ENCODE peak calls at places on chromosomes 3 and 15, in five cellular contexts. Y, B, J, N and F are unnamed samples.

GRCh38 chr15:90037510-90037860 is 36.4 kb downstream of the ZNF710 start:
- DNase-seq in Y (peak), B (peak), J (no peak), N (no peak), F (no peak)

GRCh38 chr3:41418961-41419691 is 219.8 kb downstream of the CTNNB1 start:
- DNase-seq in Y (peak), B (peak), J (no peak), N (no peak), F (no peak)

GRCh38 chr15:47505712-47506542 is 211.4 kb upstream of the SEMA6D start:
- DNase-seq in Y (peak), B (peak), J (no peak), N (no peak), F (no peak)

GRCh38 chr3:151816091-151816604 is 2.2 kb downstream of the AADAC start:
- DNase-seq in Y (peak), B (peak), J (no peak), N (no peak), F (no peak)

GRCh38 chr3:99919694-99920093 is 102.0 kb downstream of the CMSS1 start:
- DNase-seq in Y (no peak), B (no peak), J (no peak), N (no peak), F (no peak)

GRCh38 chr3:133693821-133694220 is 32.1 kb upstream of the TOPBP1 start:
- DNase-seq in Y (no peak), B (no peak), J (no peak), N (no peak), F (no peak)

GRCh38 chr15:83106994-83107840 is at the start of gene TM6SF1:
- DNase-seq in Y (no peak), B (no peak), J (peak), N (peak), F (peak)

GRCh38 chr3:54649551-54649950 is 278.3 kb downstream of the LRTM1 start:
- DNase-seq in Y (no peak), B (no peak), J (no peak), N (no peak), F (no peak)

GRCh38 chr3:29759443-29760033 is 478.7 kb downstream of the RBMS3 start:
- DNase-seq in Y (peak), B (peak), J (no peak), N (no peak), F (no peak)

GRCh38 chr3:135203026-135203425 is 408.0 kb downstream of the EPHB1 start:
- DNase-seq in Y (no peak), B (no peak), J (no peak), N (no peak), F (no peak)

GRCh38 chr3:5185093-5185673 is 2.3 kb upstream of the EDEM1 start:
- DNase-seq in Y (no peak), B (no peak), J (no peak), N (no peak), F (no peak)

GRCh38 chr3:6743067-6743720 is 117.7 kb upstream of the GRM7 start:
- DNase-seq in Y (no peak), B (no peak), J (no peak), N (no peak), F (no peak)

GRCh38 chr15:74793135-74794028 is 11.5 kb downstream of the CSK start:
- DNase-seq in Y (no peak), B (no peak), J (no peak), N (no peak), F (no peak)

GRCh38 chr15:23687143-23687470 is at the start of gene NDN:
- DNase-seq in Y (peak), B (peak), J (peak), N (peak), F (peak)

GRCh38 chr15:65824941-65825544 is 33.0 kb upstream of the DENND4A start:
- DNase-seq in Y (peak), B (peak), J (no peak), N (no peak), F (no peak)

GRCh38 chr3:136184703-136185102 is 11.4 kb downstream of the MSL2 start:
- DNase-seq in Y (peak), B (no peak), J (no peak), N (no peak), F (no peak)

GRCh38 chr15:91268510-91268909 is 168.5 kb downstream of the SV2B start:
- DNase-seq in Y (peak), B (no peak), J (no peak), N (peak), F (peak)

GRCh38 chr15:99842071-99842470 is 108.8 kb upstream of the LYSMD4 start:
- DNase-seq in Y (no peak), B (no peak), J (no peak), N (no peak), F (no peak)

GRCh38 chr3:196932600-196932999 is 9.7 kb downstream of the NCBP2 start:
- DNase-seq in Y (no peak), B (no peak), J (peak), N (no peak), F (no peak)

GRCh38 chr3:196936288-196936687 is 6.0 kb downstream of the NCBP2 start:
- DNase-seq in Y (no peak), B (no peak), J (no peak), N (no peak), F (no peak)

GRCh38 chr3:196931828-196932587 is 10.3 kb downstream of the NCBP2 start:
- DNase-seq in Y (no peak), B (no peak), J (peak), N (no peak), F (no peak)

GRCh38 chr3:196927571-196928453 is 14.5 kb downstream of the NCBP2 start:
- DNase-seq in Y (peak), B (no peak), J (no peak), N (no peak), F (no peak)

DNA sequence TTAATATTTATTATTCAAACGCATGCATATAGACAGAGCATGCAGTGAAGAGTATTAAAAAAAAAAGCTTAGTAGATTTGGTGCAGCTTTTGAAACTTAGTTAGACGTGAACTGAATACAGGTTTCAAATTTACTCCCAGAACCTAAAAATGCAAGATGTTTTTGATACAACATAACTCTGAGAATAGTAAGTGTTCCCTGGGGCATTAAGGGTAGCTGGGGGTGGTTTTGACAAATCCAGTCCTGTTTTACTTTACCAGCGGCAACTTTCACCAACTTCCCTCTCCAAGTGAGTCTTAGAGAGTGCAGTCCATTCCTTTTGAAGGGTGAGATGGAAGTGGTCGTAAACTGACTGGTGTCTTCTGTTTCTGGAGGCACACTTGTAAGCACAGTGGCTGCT is 11.2 kb downstream of the NCBP2 start:
- DNase-seq in Y (no peak), B (no peak), J (no peak), N (no peak), F (no peak)
- TF ChIP-seq CTCF in Y (no peak), B (no peak), J (no peak), N (no peak), F (no peak)

GRCh38 chr15:85593809-85594441 is 200.8 kb downstream of the KLHL25 start:
- DNase-seq in Y (no peak), B (no peak), J (no peak), N (no peak), F (no peak)
- TF ChIP-seq CTCF in Y (no peak), B (no peak), J (no peak), N (no peak), F (no peak)

DNA sequence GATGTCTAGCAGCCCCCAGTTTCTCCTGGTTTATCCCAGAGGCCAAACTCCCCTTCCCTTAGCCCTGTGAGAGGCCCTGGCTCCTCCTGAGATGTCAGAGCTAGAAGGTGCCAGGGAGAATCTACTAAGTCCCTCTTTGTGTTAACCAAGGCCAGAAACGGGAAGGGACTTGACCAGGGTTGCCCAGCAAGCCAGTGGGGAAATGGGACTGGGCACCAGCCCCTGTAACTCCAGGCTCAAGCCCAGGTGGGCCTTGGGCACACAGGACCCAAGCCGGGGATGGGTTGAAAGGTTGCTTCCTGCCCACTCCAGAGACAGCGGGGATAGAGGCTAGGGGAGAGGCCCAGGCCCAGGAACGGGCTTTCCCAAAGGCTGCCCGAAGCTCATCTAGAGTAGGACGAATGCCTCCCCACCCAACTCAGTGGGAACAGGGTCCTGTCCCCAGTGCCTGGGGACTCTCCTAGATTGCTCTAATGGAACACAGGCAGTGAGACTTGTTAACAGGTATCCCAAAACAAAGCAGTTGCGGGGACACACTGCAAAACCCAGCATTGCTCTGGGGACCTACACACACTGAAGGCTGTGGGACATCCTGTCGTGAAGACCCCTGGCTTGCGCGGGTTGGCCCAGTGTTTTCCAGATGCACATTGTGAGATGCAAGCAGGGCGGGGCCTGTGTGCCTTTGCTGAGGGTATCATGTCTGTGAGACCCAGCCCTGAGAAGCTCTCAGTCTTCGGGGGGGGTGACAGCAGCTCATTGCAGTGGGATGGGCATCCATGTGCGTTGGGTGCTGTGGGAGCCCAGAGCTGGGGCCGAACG is 12.9 kb upstream of the TXNRD3 start:
- DNase-seq in Y (no peak), B (no peak), J (no peak), N (no peak), F (no peak)
- TF ChIP-seq CTCF in Y (no peak), B (no peak), J (no peak), N (no peak), F (no peak)

GRCh38 chr3:186258968-186259367 is 103.1 kb downstream of the DGKG start:
- DNase-seq in Y (no peak), B (no peak), J (no peak), N (no peak), F (no peak)

GRCh38 chr3:186251948-186252619 is 110.0 kb downstream of the DGKG start:
- DNase-seq in Y (peak), B (no peak), J (no peak), N (no peak), F (no peak)

GRCh38 chr3:186257866-186258265 is 104.2 kb downstream of the DGKG start:
- DNase-seq in Y (peak), B (peak), J (no peak), N (no peak), F (no peak)

GRCh38 chr3:186254676-186255665 is 107.1 kb downstream of the DGKG start:
- DNase-seq in Y (no peak), B (no peak), J (peak), N (no peak), F (no peak)

DNA sequence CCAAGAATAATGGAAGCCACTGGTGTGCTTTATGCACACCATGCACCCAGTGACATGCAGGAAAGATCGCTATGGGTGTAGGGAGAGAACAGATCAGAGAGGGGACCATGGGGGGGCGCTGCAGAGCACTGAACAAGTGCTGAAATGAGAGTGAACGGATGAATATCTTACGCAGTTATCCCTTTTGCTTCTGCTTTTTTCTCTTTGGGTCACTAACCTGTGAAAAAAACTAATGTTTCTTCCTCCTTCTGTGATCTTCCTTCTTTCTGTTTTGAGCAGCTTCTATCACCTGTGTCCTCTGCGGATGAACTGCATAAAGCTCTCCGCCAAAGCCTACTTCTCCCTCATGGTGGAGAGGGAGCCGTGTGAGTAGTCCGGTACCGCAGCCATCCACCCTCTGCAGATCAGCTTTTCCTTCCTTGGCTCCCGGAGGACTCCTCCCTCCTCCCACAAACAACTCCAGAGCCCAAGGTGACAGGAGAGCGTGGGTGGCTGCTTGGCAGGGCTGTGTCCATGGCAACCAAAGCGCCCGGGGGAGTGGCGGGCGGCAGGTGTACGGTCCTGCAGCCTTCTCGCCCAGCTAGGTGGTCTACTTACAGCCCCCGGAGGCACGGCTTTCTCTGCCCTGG is 106.2 kb downstream of the DGKG start:
- DNase-seq in Y (no peak), B (no peak), J (peak), N (peak), F (peak)
- TF ChIP-seq CTCF in Y (peak), B (peak), J (peak), N (no peak), F (peak)

GRCh38 chr3:169563775-169564059 is 99.8 kb downstream of the MECOM start:
- DNase-seq in Y (no peak), B (no peak), J (no peak), N (no peak), F (no peak)

GRCh38 chr3:169558371-169558770 is 105.1 kb downstream of the MECOM start:
- DNase-seq in Y (no peak), B (no peak), J (no peak), N (no peak), F (no peak)

GRCh38 chr3:169564883-169565282 is 98.6 kb downstream of the MECOM start:
- DNase-seq in Y (no peak), B (no peak), J (no peak), N (no peak), F (no peak)

GRCh38 chr3:169562988-169563774 is 100.3 kb downstream of the MECOM start:
- DNase-seq in Y (no peak), B (no peak), J (no peak), N (no peak), F (no peak)
- TF ChIP-seq CTCF in Y (no peak), B (no peak), J (peak), N (no peak), F (no peak)